ENCODE peak calls at places on chromosome 2, in nine cellular contexts. I is foreskin fibroblast; Q is activated CD8-positive, alpha-beta memory T cell treated with anti-CD3 and anti-CD28 coated beads, Interleukin-2, amount 50 U/mL, for 4 hours; X is activated B cell treated with CpG ODN at 0.5 μM for 24 hours; E is AG10803; L is transverse colon; U is pancreas; T is aorta; O is GM12878. P is an unnamed sample.
A peak's percentile ranks its signal among the peaks of the same experiment; 100 is the strongest.

GRCh38 chr2:68357608-68358337 is 7.3 kb upstream of the PLEK start:
- DNase-seq in I (peak; percentile 59), E (peak; percentile 56), U (no peak), L (peak; percentile 33), T (peak; percentile 55), Q (no peak), O (no peak), X (no peak), P (peak; percentile 57)

GRCh38 chr2:63840081-63840784 is 1.5 kb upstream of the UGP2 start:
- DNase-seq in I (no peak), U (no peak), X (no peak), E (no peak), T (no peak), L (no peak), O (no peak), Q (peak; percentile 19), P (no peak)

GRCh38 chr2:187483537-187483936 is 35.5 kb upstream of the CALCRL start:
- DNase-seq in U (no peak), Q (no peak), E (no peak), O (no peak), I (no peak), X (no peak), T (no peak), L (no peak), P (no peak)

GRCh38 chr2:175626796-175627195 is 375.3 kb downstream of the LNPK start:
- DNase-seq in I (no peak), O (no peak), L (no peak), Q (no peak), U (no peak), E (no peak), T (no peak), X (no peak), P (no peak)

GRCh38 chr2:112870851-112871830 is 34.6 kb upstream of the IL1B start:
- DNase-seq in O (no peak), E (no peak), U (no peak), I (no peak), L (no peak), Q (no peak), T (no peak), X (no peak), P (no peak)

GRCh38 chr2:38474833-38475566 is 97.9 kb upstream of the ATL2 start:
- DNase-seq in U (no peak), T (no peak), I (no peak), X (no peak), L (no peak), Q (no peak), E (no peak), O (no peak), P (no peak)

GRCh38 chr2:224389317-224389716 is 12.6 kb downstream of the FAM124B start:
- DNase-seq in Q (no peak), I (no peak), T (no peak), X (no peak), E (no peak), O (no peak), U (no peak), L (no peak), P (peak; percentile 56)

GRCh38 chr2:237361194-237361986 is 52.6 kb downstream of the COL6A3 start:
- DNase-seq in Q (no peak), U (no peak), I (peak; percentile 23), T (no peak), X (no peak), O (no peak), E (peak; percentile 59), L (no peak), P (no peak)

GRCh38 chr2:60469918-60470317 is 83.5 kb downstream of the BCL11A start:
- DNase-seq in E (no peak), T (no peak), X (no peak), U (no peak), Q (no peak), I (no peak), L (no peak), O (no peak), P (no peak)

GRCh38 chr2:58497189-58497588 is 256.1 kb upstream of the FANCL start:
- DNase-seq in U (no peak), O (no peak), Q (no peak), I (no peak), T (no peak), L (no peak), X (no peak), E (no peak), P (no peak)

GRCh38 chr2:236242057-236242495 is 22.1 kb downstream of the ASB18 start:
- DNase-seq in I (no peak), Q (no peak), U (no peak), X (no peak), E (no peak), T (no peak), O (no peak), L (no peak), P (no peak)

GRCh38 chr2:60839126-60839813 is 42.1 kb upstream of the REL start:
- DNase-seq in E (no peak), X (no peak), I (no peak), T (no peak), U (no peak), O (peak; percentile 86), L (no peak), Q (no peak), P (no peak)

GRCh38 chr2:73877071-73877802 is 15.6 kb upstream of the ACTG2 start:
- DNase-seq in Q (no peak), I (no peak), U (no peak), E (no peak), L (no peak), O (no peak), X (no peak), T (no peak), P (no peak)

GRCh38 chr2:43024515-43024962 is 201.9 kb downstream of the ZFP36L2 start:
- DNase-seq in T (peak; percentile 76), E (peak; percentile 55), L (peak; percentile 83), U (peak; percentile 83), O (no peak), Q (peak; percentile 39), X (peak; percentile 25), I (peak; percentile 45), P (peak; percentile 64)

GRCh38 chr2:149894760-149895159 is 307.2 kb upstream of the MMADHC start:
- DNase-seq in I (no peak), X (no peak), L (no peak), U (no peak), E (peak; percentile 80), O (no peak), T (no peak), Q (no peak), P (no peak)

GRCh38 chr2:95271381-95271971 is 2.8 kb upstream of the PROM2 start:
- DNase-seq in I (no peak), E (no peak), Q (no peak), O (no peak), L (no peak), U (peak; percentile 36), T (no peak), X (peak; percentile 1), P (no peak)

GRCh38 chr2:160111951-160112798 is 49.8 kb upstream of the PLA2R1 start:
- DNase-seq in L (no peak), U (no peak), O (peak; percentile 55), I (no peak), E (no peak), Q (no peak), X (no peak), T (no peak), P (no peak)

GRCh38 chr2:9205963-9206948 is at the start of gene ASAP2:
- DNase-seq in O (no peak), T (peak; percentile 77), X (peak; percentile 22), Q (peak; percentile 31), L (peak; percentile 78), U (peak; percentile 88), E (peak; percentile 72), I (peak; percentile 75), P (peak; percentile 70)

GRCh38 chr2:144523606-144524131 is 3.8 kb upstream of the ZEB2 start:
- DNase-seq in I (no peak), X (no peak), E (no peak), O (no peak), Q (no peak), T (no peak), U (no peak), L (no peak), P (peak; percentile 36)

GRCh38 chr2:176123847-176124273 is 1.3 kb downstream of the HOXD9 start:
- DNase-seq in X (no peak), T (no peak), O (no peak), L (no peak), Q (no peak), E (no peak), I (no peak), U (no peak), P (no peak)

GRCh38 chr2:7377861-7378569 is 460.8 kb downstream of the RNF144A start:
- DNase-seq in L (no peak), Q (no peak), I (no peak), E (no peak), O (no peak), T (no peak), X (no peak), U (peak; percentile 69), P (no peak)

GRCh38 chr2:16252891-16253290 is 312.5 kb downstream of the MYCN start:
- DNase-seq in E (no peak), T (no peak), X (no peak), O (no peak), L (no peak), Q (no peak), I (no peak), U (no peak), P (no peak)

GRCh38 chr2:221817052-221817451 is 244.9 kb upstream of the EPHA4 start:
- DNase-seq in E (no peak), Q (no peak), T (no peak), X (no peak), O (no peak), U (no peak), I (no peak), L (no peak), P (no peak)

GRCh38 chr2:190581997-190582396 is 47.5 kb upstream of the NEMP2 start:
- DNase-seq in O (no peak), T (no peak), I (no peak), E (no peak), Q (no peak), L (no peak), U (no peak), X (no peak), P (no peak)

GRCh38 chr2:239216614-239217273 is 184.1 kb downstream of the HDAC4 start:
- DNase-seq in X (no peak), I (no peak), O (no peak), T (no peak), U (no peak), E (no peak), Q (no peak), L (no peak), P (peak; percentile 14)

GRCh38 chr2:188726561-188727247 is 247.5 kb upstream of the COL3A1 start:
- DNase-seq in I (no peak), U (no peak), O (no peak), X (no peak), L (no peak), Q (no peak), T (no peak), E (peak; percentile 30), P (no peak)

GRCh38 chr2:232525796-232526195 is at the start of gene CHRND:
- DNase-seq in L (no peak), I (no peak), O (no peak), T (no peak), U (peak; percentile 73), Q (no peak), X (no peak), E (no peak), P (no peak)

GRCh38 chr2:109555346-109555900 is 58.3 kb downstream of the SEPTIN10 start:
- DNase-seq in O (no peak), Q (no peak), I (peak; percentile 36), X (no peak), E (peak; percentile 38), L (no peak), U (no peak), T (no peak), P (no peak)

GRCh38 chr2:182864949-182865348 is 1.5 kb downstream of the FRZB start:
- DNase-seq in U (no peak), X (no peak), L (no peak), Q (no peak), O (no peak), I (no peak), E (no peak), T (no peak), P (no peak)

GRCh38 chr2:8628179-8628869 is 53.5 kb upstream of the ID2 start:
- DNase-seq in U (no peak), I (no peak), Q (no peak), X (no peak), O (no peak), E (no peak), L (no peak), T (peak; percentile 26), P (no peak)

GRCh38 chr2:112154246-112155110 is 16.3 kb downstream of the FBLN7 start:
- DNase-seq in E (no peak), T (no peak), U (no peak), O (no peak), L (no peak), Q (no peak), I (no peak), X (no peak), P (no peak)